ENCODE peak calls at places on chromosomes 7 and 10, in ten cellular contexts. I is AG09309, T is dorsolateral prefrontal cortex, V is GM12865, C is fibroblast of lung, R is SJCRH30, U is tibial artery, P is vagina, K is pancreas, F is A549. B is an unnamed sample.

GRCh38 chr7:132189881-132190280 is 386.4 kb downstream of the PLXNA4 start:
- DNase-seq in C (no peak), I (no peak), T (no peak), P (no peak), K (no peak), F (no peak), V (no peak), U (no peak), R (no peak), B (no peak)

GRCh38 chr7:44124822-44125202 is 1.5 kb upstream of the POLD2 start:
- DNase-seq in P (no peak), I (no peak), U (no peak), R (no peak), T (no peak), C (no peak), V (no peak), F (no peak), K (peak), B (no peak)

GRCh38 chr10:74994714-74995308 is 116.6 kb upstream of the SAMD8 start:
- DNase-seq in U (no peak), R (no peak), F (no peak), K (no peak), V (peak), T (no peak), P (no peak), I (no peak), C (no peak), B (no peak)

GRCh38 chr7:31775511-31775910 is 88.5 kb downstream of the PPP1R17 start:
- DNase-seq in F (no peak), R (no peak), K (no peak), C (no peak), I (no peak), V (no peak), U (no peak), P (no peak), T (no peak), B (no peak)

GRCh38 chr10:73517166-73517888 is 21.5 kb upstream of the PPP3CB start:
- DNase-seq in R (peak), I (no peak), V (no peak), U (no peak), T (no peak), C (peak), K (no peak), F (no peak), P (no peak), B (no peak)

GRCh38 chr7:157224627-157225026 is 85.9 kb downstream of the UBE3C start:
- DNase-seq in T (no peak), R (peak), K (no peak), U (no peak), I (no peak), P (no peak), F (peak), C (peak), V (no peak), B (no peak)

GRCh38 chr7:139571190-139571589 is 47.7 kb downstream of the CLEC2L start:
- DNase-seq in K (no peak), V (no peak), C (no peak), T (no peak), F (no peak), P (peak), U (no peak), R (no peak), I (no peak), B (no peak)

GRCh38 chr7:7779888-7780287 is 61.5 kb upstream of the RPA3 start:
- DNase-seq in I (no peak), U (no peak), F (no peak), K (no peak), V (no peak), T (no peak), R (no peak), C (no peak), P (no peak), B (no peak)

GRCh38 chr10:66550351-66550750 is 375.5 kb upstream of the LRRTM3 start:
- DNase-seq in T (no peak), K (no peak), C (no peak), R (no peak), V (no peak), U (no peak), F (no peak), I (no peak), P (no peak), B (no peak)

GRCh38 chr7:43650457-43651052 is 67.6 kb downstream of the STK17A start:
- DNase-seq in K (no peak), T (no peak), V (peak), I (peak), U (no peak), P (no peak), F (no peak), R (peak), C (peak), B (no peak)

DNA sequence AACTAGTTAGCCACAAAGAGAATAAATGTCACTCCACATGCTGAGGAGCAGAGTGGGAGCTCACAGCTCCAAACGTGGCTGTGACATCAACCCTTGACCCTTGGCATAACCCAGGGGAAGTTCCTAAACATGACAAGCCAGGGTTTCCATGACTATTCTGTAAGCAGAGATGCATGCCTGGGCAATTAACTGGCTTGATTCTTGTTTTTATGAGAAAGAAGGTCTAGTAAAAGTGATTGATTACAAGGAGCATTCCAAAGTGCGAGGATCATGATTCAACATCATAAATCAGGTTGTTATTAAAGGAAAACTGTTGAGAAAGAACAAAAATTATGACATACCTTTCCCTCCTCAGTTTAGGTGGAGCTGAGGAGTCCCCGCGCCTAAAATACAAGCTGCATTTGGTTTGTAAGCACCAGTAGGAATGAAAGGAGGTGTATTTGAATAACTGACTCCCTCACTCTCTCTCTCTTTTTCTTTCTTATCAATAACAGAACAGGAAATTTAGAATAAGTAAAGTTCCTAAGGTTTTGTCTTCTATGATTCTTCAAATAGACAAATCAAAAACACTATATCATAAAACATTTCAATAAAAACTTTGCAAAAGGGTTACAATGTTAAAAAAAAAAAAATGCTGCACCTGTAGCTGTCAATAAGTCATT is 108.3 kb downstream of the SFMBT2 start:
- DNase-seq in P (no peak), I (no peak), U (no peak), C (peak), T (no peak), F (peak), R (peak), K (no peak), V (no peak), B (peak)
- H3K4me3 ChIP-seq in P (no peak), I (no peak), U (no peak), C (no peak), T (no peak), F (no peak), R (no peak), K (no peak), V (no peak), B (no peak)

DNA sequence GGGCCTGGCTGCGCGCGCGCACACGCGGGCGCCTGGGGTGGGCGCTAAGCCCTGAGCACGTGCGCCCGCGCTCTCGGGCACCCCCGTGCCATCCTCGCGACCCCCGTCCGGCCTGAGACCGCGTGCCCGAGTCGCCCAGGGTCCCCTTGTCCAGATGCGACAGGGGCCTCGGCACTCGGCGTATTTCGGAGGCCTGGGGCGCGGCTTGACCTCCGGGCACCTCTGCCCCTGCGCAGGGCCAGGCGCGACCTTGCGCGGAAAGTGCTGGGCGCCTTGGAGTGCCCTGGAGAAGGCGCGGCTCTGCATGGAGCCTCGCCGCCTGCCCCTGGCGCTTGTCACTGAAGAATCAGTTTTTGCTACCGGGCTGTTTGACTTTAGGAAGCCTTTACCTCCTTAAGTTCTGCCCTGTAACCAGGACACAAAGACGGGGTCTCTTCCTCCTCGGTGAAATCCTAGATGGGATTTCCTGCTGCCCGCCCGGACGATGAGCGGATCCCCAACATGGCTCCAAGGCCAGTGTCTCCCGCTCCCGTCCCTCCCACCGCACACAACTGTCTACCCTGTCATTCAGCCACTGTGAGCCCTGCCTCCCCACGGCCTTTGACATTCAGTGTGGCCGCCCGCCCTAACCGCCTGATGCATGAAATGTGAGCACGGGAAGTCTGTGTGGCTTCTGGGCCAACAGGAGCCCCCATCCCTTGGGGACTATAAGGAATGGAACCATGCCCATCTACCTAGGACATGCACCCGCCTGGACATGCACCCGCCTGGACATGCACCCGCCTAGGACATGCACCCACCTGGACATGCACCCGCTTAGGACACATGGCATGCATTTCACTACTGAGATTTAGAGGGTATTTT is 1.1 kb upstream of the STK32C start:
- DNase-seq in C (no peak), I (no peak), T (no peak), K (no peak), U (peak), F (no peak), P (no peak), V (no peak), R (no peak), B (no peak)
- H3K4me3 ChIP-seq in C (peak), I (peak), T (peak), K (peak), U (peak), F (peak), P (peak), V (peak), R (no peak), B (peak)

DNA sequence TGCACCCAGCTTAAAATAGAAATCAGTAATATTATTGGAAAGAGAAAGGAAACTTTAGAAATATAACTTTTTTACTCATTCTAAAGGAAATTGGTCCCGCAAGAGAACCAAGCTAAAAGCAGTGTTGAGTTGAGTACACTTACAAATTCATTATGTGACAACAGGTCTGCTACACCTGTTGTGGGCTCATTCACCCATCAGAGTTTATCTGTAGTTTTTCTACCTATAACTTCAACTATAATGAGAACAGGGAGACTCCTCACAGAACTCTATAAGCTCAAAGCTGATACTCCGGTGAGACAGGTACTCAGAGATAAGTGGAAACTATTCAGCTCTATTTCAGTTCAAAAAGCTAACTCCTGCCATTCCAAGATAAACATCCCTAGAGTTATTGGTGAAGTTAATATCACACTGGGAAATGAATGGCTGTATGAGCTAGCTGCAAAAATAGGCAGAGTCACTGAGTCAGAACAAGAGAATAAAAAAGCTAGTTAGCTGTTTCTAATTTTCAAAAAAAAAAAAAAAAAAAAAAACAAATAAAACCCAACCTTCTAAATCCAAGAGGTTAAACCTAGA is 121.3 kb downstream of the PPP1R3A start:
- DNase-seq in R (no peak), I (no peak), F (no peak), U (no peak), K (no peak), T (no peak), C (peak), V (no peak), P (no peak), B (no peak)
- H3K4me3 ChIP-seq in R (no peak), I (no peak), F (no peak), U (no peak), K (no peak), T (no peak), C (no peak), V (no peak), P (no peak), B (no peak)

GRCh38 chr7:109402107-109402506 is 832.4 kb downstream of the DNAJB9 start:
- DNase-seq in U (no peak), T (no peak), I (no peak), C (no peak), K (no peak), F (no peak), R (no peak), V (no peak), P (no peak), B (no peak)
- H3K4me3 ChIP-seq in U (no peak), T (no peak), I (no peak), C (no peak), K (no peak), F (no peak), R (no peak), V (no peak), P (no peak), B (no peak)

DNA sequence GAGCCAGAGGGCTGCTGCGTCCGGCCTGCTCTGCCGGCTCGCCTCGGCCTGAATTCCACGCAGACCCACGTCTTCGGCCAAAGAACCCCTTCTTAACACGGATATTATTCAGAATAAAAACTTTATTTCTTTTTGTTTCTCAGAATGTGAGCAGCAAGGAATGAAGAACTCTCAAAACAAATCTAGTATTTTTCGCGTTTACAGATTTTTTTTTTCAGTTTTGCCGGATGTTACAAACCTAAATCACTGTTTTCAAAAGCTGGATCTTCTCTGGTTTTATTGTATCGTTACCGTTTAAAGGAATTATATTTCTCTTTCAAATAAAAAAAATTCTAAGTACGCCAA is 4.4 kb upstream of the HOXA2 start:
- DNase-seq in U (no peak), V (no peak), C (no peak), I (no peak), R (no peak), T (no peak), F (no peak), K (no peak), P (no peak), B (no peak)
- H3K4me3 ChIP-seq in U (peak), V (no peak), C (peak), I (no peak), R (no peak), T (no peak), F (no peak), K (peak), P (peak), B (peak)

GRCh38 chr7:16465469-16466086 is at the start of gene SOSTDC1:
- DNase-seq in K (no peak), T (no peak), V (no peak), U (no peak), R (peak), P (no peak), I (no peak), F (no peak), C (peak), B (peak)

GRCh38 chr7:16462618-16463017 is 2.9 kb downstream of the SOSTDC1 start:
- DNase-seq in F (no peak), P (no peak), V (no peak), R (no peak), K (no peak), I (no peak), U (no peak), T (no peak), C (no peak), B (no peak)

GRCh38 chr7:16460789-16461465 is 4.6 kb downstream of the SOSTDC1 start:
- DNase-seq in T (no peak), I (no peak), C (no peak), P (no peak), F (no peak), V (no peak), R (no peak), U (no peak), K (no peak), B (no peak)

GRCh38 chr7:16466087-16466472 is 542 bp upstream of the SOSTDC1 start:
- DNase-seq in F (no peak), K (no peak), T (no peak), I (no peak), R (no peak), P (no peak), U (no peak), V (no peak), C (no peak), B (no peak)

GRCh38 chr7:16463520-16463919 is 2.0 kb downstream of the SOSTDC1 start:
- DNase-seq in V (no peak), I (no peak), R (no peak), P (no peak), F (no peak), C (no peak), K (no peak), T (no peak), U (no peak), B (no peak)
- H3K4me3 ChIP-seq in V (no peak), I (no peak), R (peak), P (no peak), F (no peak), C (no peak), K (no peak), T (no peak), U (no peak), B (no peak)

DNA sequence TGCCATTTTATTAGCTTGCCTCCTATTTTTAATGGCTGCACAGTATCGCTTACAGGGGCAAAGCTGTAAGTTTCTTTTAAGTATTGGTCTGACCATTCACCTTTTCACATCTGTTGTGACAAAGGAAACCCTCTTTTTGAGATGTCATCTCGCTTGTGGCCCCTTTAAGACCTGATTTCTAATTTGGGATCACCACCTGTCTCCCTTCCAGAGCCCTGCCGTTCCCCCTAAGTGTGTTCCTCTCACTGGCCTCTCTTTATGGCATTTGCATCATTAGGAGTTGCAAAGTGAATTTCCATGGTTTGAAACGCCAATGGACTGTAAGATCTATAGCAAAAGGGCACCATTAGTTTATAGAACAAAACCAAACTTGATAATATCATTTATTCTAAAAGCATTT is 1.4 kb downstream of the EPDR1 start:
- DNase-seq in T (no peak), K (no peak), F (no peak), I (no peak), C (no peak), P (no peak), V (no peak), R (no peak), U (no peak), B (no peak)
- H3K4me3 ChIP-seq in T (peak), K (peak), F (peak), I (no peak), C (peak), P (peak), V (no peak), R (peak), U (peak), B (peak)

GRCh38 chr7:50303894-50304157 is 690 bp upstream of the IKZF1 start:
- DNase-seq in V (no peak), K (peak), U (no peak), P (no peak), F (no peak), R (no peak), I (no peak), C (no peak), T (no peak), B (no peak)
- H3K4me3 ChIP-seq in V (peak), K (peak), U (peak), P (peak), F (peak), R (no peak), I (no peak), C (no peak), T (no peak), B (peak)

GRCh38 chr10:21530168-21530567 is 3.9 kb upstream of the MLLT10 start:
- DNase-seq in T (no peak), C (peak), I (no peak), R (no peak), K (no peak), U (no peak), P (no peak), F (no peak), V (no peak), B (no peak)

GRCh38 chr10:21526952-21527633 is 1.6 kb upstream of the SKIDA1 start:
- DNase-seq in V (peak), C (peak), K (peak), P (no peak), U (peak), F (peak), T (peak), I (no peak), R (peak), B (no peak)

GRCh38 chr10:21529236-21529910 is 3.9 kb upstream of the SKIDA1 start:
- DNase-seq in T (no peak), R (no peak), K (no peak), I (no peak), U (no peak), V (no peak), C (no peak), F (peak), P (no peak), B (no peak)

GRCh38 chr10:21527634-21528451 is 2.4 kb upstream of the SKIDA1 start:
- DNase-seq in R (peak), I (no peak), F (peak), C (peak), P (no peak), T (no peak), U (no peak), V (no peak), K (no peak), B (no peak)

DNA sequence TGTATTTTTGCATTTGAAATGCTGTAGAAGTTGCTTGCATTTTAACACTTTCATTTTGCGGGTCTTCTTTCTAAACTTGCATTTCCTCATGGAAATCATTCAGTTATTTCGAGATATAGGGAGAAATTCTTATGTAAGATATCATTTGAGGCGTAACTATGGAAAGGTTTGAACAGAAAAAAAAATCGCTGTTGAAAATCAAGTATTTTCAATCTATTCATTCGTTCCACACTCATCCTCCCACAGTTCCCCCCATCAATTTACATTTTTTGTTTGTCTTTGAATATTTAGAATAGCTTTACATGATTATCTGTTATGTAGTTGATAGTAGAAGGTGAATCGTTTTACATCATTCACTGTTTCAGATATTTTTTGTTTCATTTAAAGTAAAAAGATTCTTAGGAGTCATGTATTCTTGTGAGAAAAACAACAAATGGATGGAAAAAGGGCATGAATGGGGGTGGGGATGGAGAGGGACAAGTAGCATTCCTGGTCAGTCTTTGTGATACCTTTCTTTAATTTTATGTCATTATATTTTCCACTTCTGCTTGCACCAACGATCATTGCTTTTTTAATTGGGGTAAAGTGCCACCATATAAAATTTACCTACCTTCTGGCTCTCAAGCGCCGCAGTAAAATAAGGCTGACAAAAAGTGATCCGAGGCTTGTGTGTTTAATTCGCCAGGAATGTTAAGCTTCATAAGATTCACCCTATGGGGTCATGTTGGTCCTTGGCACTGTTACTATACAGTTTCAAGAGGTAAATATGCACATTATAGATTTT is 3.2 kb upstream of the SKIDA1 start:
- DNase-seq in K (no peak), C (peak), R (peak), F (peak), T (no peak), I (no peak), U (no peak), P (no peak), V (no peak), B (no peak)
- H3K4me3 ChIP-seq in K (peak), C (peak), R (peak), F (peak), T (peak), I (no peak), U (peak), P (peak), V (no peak), B (no peak)